ENCODE peak calls at places on chromosomes 4 and X, in seven cellular contexts. P is GM23248, E is neural progenitor cell, W is HCT116, L is OCI-LY7, F is GM23338, M is SK-N-SH. B is an unnamed sample.

GRCh38 chr4:108172780-108173598 is 4.3 kb upstream of the LEF1 start:
- DNase-seq in W (no peak), E (peak), F (peak), P (peak), L (peak), M (peak), B (peak)

GRCh38 chrX:68550193-68550592 is 51.3 kb downstream of the YIPF6 start:
- DNase-seq in F (no peak), L (no peak), M (no peak), E (no peak), P (no peak), W (no peak), B (no peak)

GRCh38 chrX:9611436-9612145 is 146.7 kb downstream of the TBL1X start:
- DNase-seq in M (peak), E (peak), F (no peak), P (peak), L (no peak), W (no peak), B (no peak)

GRCh38 chr4:143384381-143384994 is 47.8 kb downstream of the GAB1 start:
- DNase-seq in W (no peak), L (no peak), F (no peak), E (no peak), M (no peak), P (peak), B (no peak)

GRCh38 chr4:8683462-8683861 is 90.9 kb downstream of the CPZ start:
- DNase-seq in F (no peak), L (no peak), E (no peak), W (no peak), M (no peak), P (no peak), B (no peak)

GRCh38 chrX:11064851-11065600 is 46.1 kb upstream of the HCCS start:
- DNase-seq in E (no peak), L (no peak), P (peak), F (no peak), M (no peak), W (no peak), B (peak)

GRCh38 chr4:163495900-163496299 is 1.4 kb downstream of the TMA16 start:
- DNase-seq in L (peak), E (no peak), M (peak), P (no peak), F (no peak), W (no peak), B (no peak)

GRCh38 chr4:109332926-109333464 is 30.5 kb upstream of the COL25A1 start:
- DNase-seq in F (peak), M (no peak), L (peak), P (peak), E (peak), W (no peak), B (no peak)

GRCh38 chrX:152821145-152821765 is 9.3 kb downstream of the CETN2 start:
- DNase-seq in M (peak), L (peak), P (peak), E (peak), W (peak), F (peak), B (peak)

GRCh38 chrX:12013220-12013619 is 125.1 kb upstream of the FRMPD4 start:
- DNase-seq in W (no peak), P (peak), E (no peak), F (no peak), L (no peak), M (no peak), B (peak)

GRCh38 chr4:157713342-157713741 is 459.5 kb downstream of the GASK1B start:
- DNase-seq in W (no peak), F (no peak), P (no peak), E (no peak), M (peak), L (no peak), B (peak)

GRCh38 chr4:174919886-174920423 is 1.8 kb downstream of the ADAM29 start:
- DNase-seq in F (no peak), W (no peak), M (no peak), L (no peak), E (no peak), P (no peak), B (peak)

GRCh38 chrX:120144178-120144844 is 14.1 kb upstream of the RHOXF2 start:
- DNase-seq in E (peak), F (peak), M (no peak), L (no peak), W (no peak), P (peak), B (no peak)

GRCh38 chrX:74133156-74133796 is 170.7 kb upstream of the ZCCHC13 start:
- DNase-seq in F (peak), W (peak), E (peak), L (peak), P (peak), M (peak), B (peak)

GRCh38 chr4:166121897-166122296 is 248.9 kb downstream of the TLL1 start:
- DNase-seq in E (no peak), L (no peak), P (no peak), W (no peak), F (no peak), M (no peak), B (no peak)

GRCh38 chr4:22515145-22515887 is 550 bp downstream of the ADGRA3 start:
- DNase-seq in M (peak), W (no peak), P (peak), E (peak), L (no peak), F (peak), B (peak)

GRCh38 chr4:63831590-63831989 is 577.7 kb downstream of the TECRL start:
- DNase-seq in M (no peak), P (no peak), W (no peak), E (no peak), L (no peak), F (no peak), B (no peak)

GRCh38 chrX:108199041-108199440 is 107.5 kb downstream of the ATG4A start:
- DNase-seq in P (peak), W (no peak), M (no peak), E (no peak), F (no peak), L (no peak), B (no peak)

GRCh38 chr4:992297-993110 is 700 bp downstream of the SLC26A1 start:
- DNase-seq in F (no peak), L (no peak), W (no peak), P (no peak), M (no peak), E (no peak), B (peak)

GRCh38 chr4:177033130-177033529 is 240.4 kb upstream of the VEGFC start:
- DNase-seq in W (no peak), F (peak), P (no peak), L (no peak), M (no peak), E (peak), B (no peak)

GRCh38 chr4:8503801-8504200 is 63.2 kb downstream of the TRMT44 start:
- DNase-seq in E (no peak), L (no peak), F (no peak), W (no peak), P (no peak), M (no peak), B (no peak)

GRCh38 chrX:346034-346813 is 27.6 kb upstream of the GTPBP6 start:
- DNase-seq in M (no peak), E (no peak), F (peak), L (no peak), P (no peak), W (no peak), B (no peak)

GRCh38 chr4:29277381-29277780 is 1442.8 kb upstream of the PCDH7 start:
- DNase-seq in M (no peak), P (no peak), F (no peak), W (peak), E (no peak), L (no peak), B (peak)

GRCh38 chr4:26069218-26069617 is 155.2 kb downstream of the SMIM20 start:
- DNase-seq in W (no peak), F (peak), P (peak), L (peak), E (peak), M (peak), B (peak)

GRCh38 chr4:10303291-10303690 is 153.9 kb downstream of the ZNF518B start:
- DNase-seq in F (no peak), P (no peak), W (no peak), M (no peak), L (no peak), E (no peak), B (no peak)

GRCh38 chr4:176274441-176274840 is 5.4 kb upstream of the ASB5 start:
- DNase-seq in M (no peak), W (no peak), F (no peak), L (no peak), P (peak), E (no peak), B (peak)

GRCh38 chrX:47489507-47490275 is 6.7 kb upstream of the ZNF41 start:
- DNase-seq in E (no peak), F (no peak), W (no peak), L (no peak), P (no peak), M (no peak), B (no peak)

GRCh38 chr4:3797831-3798500 is 31.8 kb downstream of the ADRA2C start:
- DNase-seq in F (no peak), E (no peak), P (no peak), M (no peak), W (no peak), L (no peak), B (no peak)

GRCh38 chr4:105277702-105278101 is 131.0 kb downstream of the TET2 start:
- DNase-seq in P (no peak), E (no peak), M (no peak), F (no peak), L (no peak), W (no peak), B (no peak)

GRCh38 chrX:119145241-119145653 is 17.6 kb upstream of the KIAA1210 start:
- DNase-seq in E (peak), W (peak), F (peak), L (peak), P (peak), M (no peak), B (peak)

GRCh38 chrX:87468941-87469340 is 48.7 kb upstream of the KLHL4 start:
- DNase-seq in E (no peak), M (no peak), F (no peak), W (no peak), P (no peak), L (no peak), B (no peak)

GRCh38 chr4:75892508-75892907 is 9.7 kb downstream of the PPEF2 start:
- DNase-seq in W (peak), F (peak), E (peak), P (no peak), L (no peak), M (peak), B (peak)

GRCh38 chrX:136880003-136880451 is 498 bp downstream of the RBMX start:
- DNase-seq in F (peak), P (peak), M (peak), E (peak), W (no peak), L (peak), B (no peak)

GRCh38 chrX:16250296-16250695 is 83.0 kb downstream of the MAGEB17 start:
- DNase-seq in W (no peak), P (peak), L (no peak), E (no peak), F (no peak), M (no peak), B (no peak)

GRCh38 chrX:47030339-47030738 is 47.9 kb upstream of the RGN start:
- DNase-seq in W (peak), M (peak), F (peak), E (peak), P (peak), L (peak), B (peak)

DNA sequence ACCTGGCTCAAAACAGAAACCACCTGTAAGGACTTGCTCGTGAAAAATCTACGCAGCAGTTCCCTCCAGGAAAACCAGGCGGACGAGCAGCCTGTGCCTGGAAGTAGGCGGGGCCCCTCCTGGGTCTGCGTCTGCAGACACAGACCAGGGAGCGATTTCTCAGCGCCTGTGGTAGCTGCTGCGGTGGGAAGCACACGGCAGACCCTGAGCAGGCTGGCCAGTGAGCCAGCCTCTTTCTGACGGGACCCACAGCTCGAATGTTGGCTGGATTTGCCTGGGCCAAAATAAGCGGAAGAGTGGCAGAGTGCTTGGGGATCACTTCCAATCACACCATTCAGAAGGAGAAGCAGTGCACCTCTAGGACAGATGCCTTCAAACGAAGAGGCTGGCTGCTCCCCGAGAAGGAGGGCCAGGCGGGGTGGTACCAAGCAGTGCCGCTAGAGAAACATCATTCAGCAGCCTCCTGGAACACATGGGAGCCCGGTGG is 86.0 kb downstream of the GATB start:
- DNase-seq in W (no peak), E (peak), L (no peak), M (peak), F (peak), P (peak), B (no peak)
- TF ChIP-seq EZH2phosphoT487 in W (no peak), E (no peak), L (no peak), M (no peak), F (no peak), P (no peak), B (no peak)

GRCh38 chr4:185956546-185956945 is 112.4 kb upstream of the TLR3 start:
- DNase-seq in M (peak), P (no peak), E (no peak), W (no peak), F (no peak), L (no peak), B (no peak)

GRCh38 chr4:185950891-185951290 is 118.1 kb upstream of the TLR3 start:
- DNase-seq in M (no peak), W (no peak), L (no peak), E (no peak), P (no peak), F (no peak), B (no peak)

GRCh38 chr4:185958094-185958493 is 110.9 kb upstream of the TLR3 start:
- DNase-seq in W (no peak), L (no peak), F (no peak), E (no peak), P (no peak), M (no peak), B (no peak)

GRCh38 chr4:185955817-185956542 is 113.0 kb upstream of the TLR3 start:
- DNase-seq in M (peak), E (peak), P (no peak), W (no peak), F (peak), L (no peak), B (no peak)
- H3K4me3 ChIP-seq in M (no peak), E (peak), P (no peak), W (no peak), F (no peak), L (no peak), B (no peak)

GRCh38 chr4:98909646-98910045 is 19.3 kb downstream of the EIF4E start:
- DNase-seq in L (no peak), P (no peak), F (no peak), M (no peak), E (no peak), W (no peak), B (no peak)

GRCh38 chr4:98908703-98909262 is 20.1 kb downstream of the EIF4E start:
- DNase-seq in F (no peak), P (no peak), L (no peak), W (no peak), M (no peak), E (no peak), B (no peak)

GRCh38 chr4:98905834-98906233 is 23.1 kb downstream of the EIF4E start:
- DNase-seq in E (no peak), F (no peak), P (peak), M (no peak), W (no peak), L (no peak), B (no peak)

GRCh38 chr4:98905297-98905696 is 23.6 kb downstream of the EIF4E start:
- DNase-seq in P (no peak), W (no peak), L (no peak), M (no peak), F (no peak), E (no peak), B (no peak)

DNA sequence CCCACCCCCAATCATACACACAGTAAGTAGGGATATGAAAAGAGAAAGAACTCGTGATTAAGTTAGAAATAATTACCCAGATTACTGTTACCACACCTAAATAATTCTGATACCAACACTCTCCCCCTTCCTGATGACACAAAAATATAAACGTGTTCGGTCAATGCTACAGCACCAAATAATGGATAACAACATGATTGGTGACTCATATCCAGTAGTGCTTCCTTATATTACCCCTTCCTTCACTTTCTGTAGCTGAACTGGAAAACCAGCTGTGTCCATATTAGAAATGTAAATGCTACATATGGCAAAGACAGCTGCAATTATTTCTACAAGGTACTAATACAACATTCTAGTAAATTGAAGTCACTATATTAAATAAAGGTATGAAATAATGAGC is 20.8 kb downstream of the EIF4E start:
- DNase-seq in L (no peak), E (no peak), W (no peak), F (no peak), M (no peak), P (no peak), B (no peak)
- TF ChIP-seq EZH2phosphoT487 in L (no peak), E (no peak), W (no peak), F (no peak), M (no peak), P (no peak), B (no peak)

GRCh38 chr4:70195425-70195824 is at the start of gene ODAM:
- DNase-seq in F (no peak), W (no peak), P (no peak), E (no peak), M (no peak), L (no peak), B (no peak)

GRCh38 chr4:70187216-70187615 is 8.3 kb upstream of the ODAM start:
- DNase-seq in M (no peak), E (no peak), F (no peak), L (no peak), P (no peak), W (no peak), B (no peak)

GRCh38 chr4:70192895-70193294 is 2.6 kb upstream of the ODAM start:
- DNase-seq in L (no peak), F (no peak), P (no peak), M (no peak), E (no peak), W (no peak), B (no peak)

GRCh38 chr4:70190579-70190978 is 4.9 kb upstream of the ODAM start:
- DNase-seq in W (no peak), E (no peak), L (no peak), P (no peak), M (no peak), F (peak), B (no peak)
- H3K4me3 ChIP-seq in W (no peak), E (no peak), L (no peak), P (no peak), M (no peak), F (no peak), B (no peak)

B was measured in PC-3.